ENCODE peak calls at places on chromosome 9, in seven cellular contexts. F is endodermal cell, T is SK-N-SH, N is MM.1S, R is left ventricle myocardium inferior, W is NT2/D1, I is PC-9. Z is an unnamed sample.

GRCh38 chr9:93097496-93098205 is 1.6 kb downstream of the CARD19 start:
- DNase-seq in F (peak; percentile 45), T (no peak), N (no peak), R (no peak), W (no peak), I (no peak), Z (no peak)

GRCh38 chr9:121298016-121298538 is 30.1 kb downstream of the GSN start:
- DNase-seq in F (peak; percentile 47), T (no peak), N (no peak), R (no peak), W (no peak), I (no peak), Z (no peak)

GRCh38 chr9:81522721-81523551 is 166.4 kb downstream of the TLE1 start:
- DNase-seq in F (peak; percentile 64), T (peak; percentile 55), N (peak; percentile 50), R (no peak), W (peak; percentile 25), I (no peak), Z (no peak)

GRCh38 chr9:94018628-94019027 is 63.5 kb upstream of the BARX1 start:
- DNase-seq in F (no peak), T (no peak), N (no peak), R (no peak), W (no peak), I (no peak), Z (no peak)

GRCh38 chr9:108834959-108835696 is 20.7 kb downstream of the ACTL7B start:
- DNase-seq in F (no peak), T (no peak), N (peak; percentile 8), R (no peak), W (no peak), I (no peak), Z (no peak)

GRCh38 chr9:90841213-90841612 is 39.6 kb downstream of the SYK start:
- DNase-seq in F (no peak), T (no peak), N (no peak), R (no peak), W (no peak), I (no peak), Z (no peak)

GRCh38 chr9:117744856-117745389 is 40.7 kb downstream of the TLR4 start:
- DNase-seq in F (no peak), T (peak; percentile 56), N (no peak), R (peak; percentile 18), W (no peak), I (no peak), Z (peak; percentile 18)

GRCh38 chr9:110875275-110875674 is 163.0 kb downstream of the LPAR1 start:
- DNase-seq in F (peak; percentile 86), T (no peak), N (no peak), R (peak; percentile 32), W (no peak), I (no peak), Z (no peak)

GRCh38 chr9:78932849-78933627 is 636.1 kb downstream of the PSAT1 start:
- DNase-seq in F (no peak), T (no peak), N (no peak), R (no peak), W (no peak), I (no peak), Z (no peak)

GRCh38 chr9:86893811-86894490 is 53.4 kb downstream of the GAS1 start:
- DNase-seq in F (peak; percentile 90), T (no peak), N (no peak), R (no peak), W (no peak), I (no peak), Z (no peak)

GRCh38 chr9:91006046-91006445 is 204.4 kb downstream of the SYK start:
- DNase-seq in F (no peak), T (no peak), N (no peak), R (no peak), W (no peak), I (no peak), Z (no peak)

GRCh38 chr9:95857122-95857521 is 18.4 kb upstream of the ERCC6L2 start:
- DNase-seq in F (peak; percentile 50), T (peak; percentile 53), N (no peak), R (no peak), W (peak; percentile 15), I (peak; percentile 95), Z (peak; percentile 51)

DNA sequence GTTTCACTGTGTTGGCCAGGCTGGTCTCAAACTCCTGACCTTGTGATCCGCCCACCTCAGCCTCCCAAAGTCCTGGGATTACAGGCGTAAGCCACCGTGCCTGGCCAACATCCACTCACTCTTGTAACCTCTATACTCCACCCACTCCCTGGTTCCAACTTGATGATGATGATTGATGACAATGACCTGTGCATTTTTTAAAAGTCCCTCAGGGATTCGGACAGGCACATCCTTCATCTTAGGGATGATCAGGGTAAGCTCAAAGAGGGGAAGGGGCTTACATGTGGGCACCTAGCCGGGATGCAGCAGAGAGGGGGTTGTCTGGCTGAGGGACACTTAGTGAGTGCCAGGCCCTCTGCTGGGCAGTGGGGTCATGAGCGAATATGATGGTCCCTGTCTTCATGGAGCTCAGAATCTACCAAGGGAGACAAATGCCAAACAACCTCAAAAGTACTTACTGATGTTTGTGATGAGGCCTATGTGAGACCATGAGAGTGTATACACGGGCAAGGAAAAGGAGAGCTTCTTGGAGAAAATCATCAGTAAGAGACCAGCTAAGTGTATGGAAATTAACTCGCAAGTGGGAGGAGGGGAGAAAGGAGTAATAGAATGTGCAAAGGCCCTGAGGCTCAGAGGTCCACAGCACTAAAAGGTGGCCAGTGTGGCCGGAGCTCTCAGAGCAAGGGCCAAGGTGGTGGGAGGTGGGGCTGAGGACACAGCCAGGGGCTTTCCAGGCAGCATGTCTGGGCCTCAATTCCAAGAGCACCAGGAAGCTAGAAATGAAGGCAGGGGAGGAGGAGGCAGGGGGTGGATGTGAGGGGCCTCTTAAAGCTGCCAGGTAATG is 27.4 kb downstream of the LHX2 start:
- DNase-seq in F (no peak), T (peak; percentile 46), N (no peak), R (no peak), W (no peak), I (no peak), Z (no peak)
- H3K27me3 ChIP-seq in F (peaks cover 40% of the 10 kb centered on the region), T (peaks cover 41% of the 10 kb centered on the region), N (peaks cover 3% of the 10 kb centered on the region), R (peaks cover 98% of the 10 kb centered on the region), W (peaks cover 17% of the 10 kb centered on the region), I (peaks cover 53% of the 10 kb centered on the region), Z (no peaks in the 10 kb centered on the region)

DNA sequence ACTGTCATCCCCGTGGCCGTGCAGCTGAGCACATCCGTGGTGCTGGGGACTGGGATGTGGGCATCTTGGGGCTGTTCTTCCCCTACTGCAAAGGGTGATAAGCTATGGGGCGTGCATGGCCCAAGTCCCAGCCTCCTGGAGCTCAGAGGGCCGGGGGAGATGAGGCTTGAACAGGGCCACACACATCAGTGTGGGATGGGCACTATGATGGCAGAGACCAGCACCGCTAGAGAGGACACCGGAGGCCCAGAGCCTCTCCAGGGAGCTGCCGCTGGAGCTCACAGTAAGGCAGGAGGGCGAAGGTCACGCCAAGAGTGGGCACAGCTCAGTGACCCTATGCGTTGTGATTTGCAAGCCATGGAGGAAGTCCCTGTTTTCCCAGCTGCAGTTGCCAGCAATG is 63.5 kb downstream of the OLFM1 start:
- DNase-seq in F (no peak), T (no peak), N (no peak), R (no peak), W (no peak), I (no peak), Z (no peak)
- H3K9me3 ChIP-seq in F (no peaks in the 10 kb centered on the region), T (no peaks in the 10 kb centered on the region), N (no peaks in the 10 kb centered on the region), R (peaks cover 7% of the 10 kb centered on the region), W (peaks cover 23% of the 10 kb centered on the region), I (no peaks in the 10 kb centered on the region), Z (no peaks in the 10 kb centered on the region)

DNA sequence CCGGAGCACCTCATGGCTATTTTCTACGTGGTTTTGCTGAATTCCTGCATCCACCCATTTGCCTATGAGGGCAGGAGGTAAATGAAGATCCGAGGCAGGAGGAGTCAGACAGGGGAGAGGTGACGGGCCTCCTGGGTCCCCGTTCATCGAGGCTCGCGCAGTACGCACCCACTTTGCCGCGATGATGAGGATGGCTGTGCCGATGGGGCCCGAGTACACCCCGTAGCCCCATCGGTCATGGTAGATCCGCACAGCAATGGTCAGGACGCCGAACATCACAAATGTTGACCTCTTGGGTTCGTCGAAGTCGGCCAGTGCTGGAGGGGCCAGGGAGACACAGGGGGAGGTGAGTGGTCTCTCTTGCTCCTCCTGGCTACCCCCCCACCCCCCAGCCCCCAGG is 6.1 kb downstream of the MYMK start:
- DNase-seq in F (no peak), T (no peak), N (no peak), R (no peak), W (no peak), I (no peak), Z (no peak)
- H3K27me3 ChIP-seq in F (no peaks in the 10 kb centered on the region), T (no peaks in the 10 kb centered on the region), N (peaks cover 94% of the 10 kb centered on the region), R (peaks cover 12% of the 10 kb centered on the region), W (no peaks in the 10 kb centered on the region), I (peaks cover 91% of the 10 kb centered on the region), Z (no peaks in the 10 kb centered on the region)

GRCh38 chr9:2151171-2151570 is 136.0 kb downstream of the SMARCA2 start:
- DNase-seq in F (no peak), T (no peak), N (no peak), R (no peak), W (no peak), I (no peak), Z (no peak)

GRCh38 chr9:2153599-2154217 is 138.6 kb downstream of the SMARCA2 start:
- DNase-seq in F (no peak), T (no peak), N (no peak), R (no peak), W (no peak), I (no peak), Z (no peak)

GRCh38 chr9:2145746-2146145 is 130.6 kb downstream of the SMARCA2 start:
- DNase-seq in F (no peak), T (no peak), N (no peak), R (no peak), W (no peak), I (no peak), Z (no peak)

GRCh38 chr9:2155966-2156365 is 140.8 kb downstream of the SMARCA2 start:
- DNase-seq in F (no peak), T (no peak), N (no peak), R (no peak), W (no peak), I (no peak), Z (no peak)

GRCh38 chr9:2150338-2150737 is 135.2 kb downstream of the SMARCA2 start:
- DNase-seq in F (no peak), T (no peak), N (no peak), R (no peak), W (no peak), I (no peak), Z (no peak)
- H3K9me3 ChIP-seq in F (peaks cover 5% of the 10 kb centered on the region), T (no peaks in the 10 kb centered on the region), N (no peaks in the 10 kb centered on the region), R (no peaks in the 10 kb centered on the region), W (no peaks in the 10 kb centered on the region), I (no peaks in the 10 kb centered on the region), Z (no peaks in the 10 kb centered on the region)

GRCh38 chr9:132424857-132425702 is 15.1 kb downstream of the CFAP77 start:
- DNase-seq in F (peak; percentile 75), T (peak; percentile 61), N (no peak), R (no peak), W (no peak), I (no peak), Z (no peak)

GRCh38 chr9:132423503-132423902 is 13.5 kb downstream of the CFAP77 start:
- DNase-seq in F (no peak), T (no peak), N (no peak), R (no peak), W (no peak), I (no peak), Z (no peak)

GRCh38 chr9:132418743-132419363 is 8.8 kb downstream of the CFAP77 start:
- DNase-seq in F (no peak), T (no peak), N (no peak), R (no peak), W (no peak), I (no peak), Z (no peak)

GRCh38 chr9:132427015-132427414 is 17.0 kb downstream of the CFAP77 start:
- DNase-seq in F (no peak), T (no peak), N (no peak), R (no peak), W (no peak), I (no peak), Z (no peak)

GRCh38 chr9:132422574-132422973 is 12.6 kb downstream of the CFAP77 start:
- DNase-seq in F (peak; percentile 75), T (no peak), N (no peak), R (no peak), W (no peak), I (no peak), Z (no peak)
- H3K27me3 ChIP-seq in F (peaks cover 5% of the 10 kb centered on the region), T (no peaks in the 10 kb centered on the region), N (peaks cover 91% of the 10 kb centered on the region), R (peaks cover 76% of the 10 kb centered on the region), W (peaks cover 4% of the 10 kb centered on the region), I (peaks cover 100% of the 10 kb centered on the region), Z (peaks cover 27% of the 10 kb centered on the region)

Z was measured in MG63.